ENCODE peak calls at places on chromosome 21, in eight cellular contexts. M is Right ventricle myocardium superior, S is ascending aorta, G is amniotic stem cell, T is activated gamma-delta T cell treated with Interleukin-2 at 50 U/mL for 16 hours, C is NCI-H510A treated with DMSO at 0.1 percent for 48 hours, Y is T-helper 2 cell, W is dorsolateral prefrontal cortex. E is an unnamed sample.

GRCh38 chr21:14358775-14359174 is 24.2 kb downstream of the HSPA13 start:
- DNase-seq in M (no peak), S (no peak), G (no peak), T (no peak), C (no peak), Y (no peak), W (no peak), E (no peak)

GRCh38 chr21:42460391-42461184 is 35.4 kb downstream of the RSPH1 start:
- DNase-seq in M (no peak), S (no peak), G (no peak), T (no peak), C (peak; percentile 83), Y (no peak), W (no peak), E (no peak)

GRCh38 chr21:23130308-23130707 is 2132.1 kb downstream of the NCAM2 start:
- DNase-seq in M (no peak), S (no peak), G (no peak), T (no peak), C (no peak), Y (no peak), W (no peak), E (no peak)

GRCh38 chr21:36429672-36430546 is 44.7 kb downstream of the CHAF1B start:
- DNase-seq in M (peak; percentile 72), S (peak; percentile 95), G (peak; percentile 99), T (peak; percentile 74), C (no peak), Y (no peak), W (no peak), E (peak; percentile 75)

GRCh38 chr21:39720126-39720778 is 24.7 kb upstream of the IGSF5 start:
- DNase-seq in M (no peak), S (no peak), G (no peak), T (no peak), C (no peak), Y (no peak), W (no peak), E (no peak)

GRCh38 chr21:33655591-33656221 is 13.4 kb downstream of the ITSN1 start:
- DNase-seq in M (no peak), S (no peak), G (peak; percentile 74), T (no peak), C (no peak), Y (no peak), W (no peak), E (no peak)

GRCh38 chr21:37130971-37131370 is 57.9 kb downstream of the TTC3 start:
- DNase-seq in M (no peak), S (no peak), G (no peak), T (no peak), C (no peak), Y (no peak), W (no peak), E (no peak)

GRCh38 chr21:15659768-15660423 is 69.9 kb upstream of the USP25 start:
- DNase-seq in M (no peak), S (no peak), G (no peak), T (no peak), C (no peak), Y (no peak), W (no peak), E (no peak)

GRCh38 chr21:45187646-45188045 is 100.0 kb downstream of the POFUT2 start:
- DNase-seq in M (no peak), S (no peak), G (no peak), T (no peak), C (no peak), Y (no peak), W (no peak), E (no peak)

GRCh38 chr21:17732306-17732705 is 86.8 kb downstream of the C21orf91 start:
- DNase-seq in M (no peak), S (no peak), G (no peak), T (no peak), C (no peak), Y (no peak), W (no peak), E (peak; percentile 24)

GRCh38 chr21:39321424-39321823 is 8.0 kb upstream of the BRWD1 start:
- DNase-seq in M (no peak), S (no peak), G (no peak), T (no peak), C (no peak), Y (no peak), W (no peak), E (no peak)

GRCh38 chr21:32412162-32412997 is at the start of gene EVA1C:
- DNase-seq in M (peak; percentile 84), S (peak; percentile 84), G (no peak), T (peak; percentile 65), C (peak; percentile 22), Y (peak; percentile 53), W (peak; percentile 60), E (no peak)

GRCh38 chr21:42858185-42858847 is 21.0 kb downstream of the WDR4 start:
- DNase-seq in M (no peak), S (no peak), G (no peak), T (no peak), C (no peak), Y (no peak), W (no peak), E (no peak)

GRCh38 chr21:26140185-26140584 is 30.4 kb downstream of the APP start:
- DNase-seq in M (peak; percentile 59), S (no peak), G (peak; percentile 9), T (no peak), C (no peak), Y (no peak), W (no peak), E (peak; percentile 82)

GRCh38 chr21:35106246-35106835 is 57.2 kb upstream of the RUNX1 start:
- DNase-seq in M (no peak), S (no peak), G (no peak), T (no peak), C (no peak), Y (no peak), W (no peak), E (no peak)

GRCh38 chr21:38306833-38307232 is 50.0 kb downstream of the KCNJ15 start:
- DNase-seq in M (no peak), S (no peak), G (peak; percentile 39), T (no peak), C (no peak), Y (no peak), W (no peak), E (no peak)

GRCh38 chr21:31162827-31163226 is 124.6 kb upstream of the KRTAP19-8 start:
- DNase-seq in M (no peak), S (no peak), G (no peak), T (no peak), C (no peak), Y (no peak), W (no peak), E (no peak)

GRCh38 chr21:46344219-46344915 is 20.4 kb downstream of the PCNT start:
- DNase-seq in M (no peak), S (no peak), G (no peak), T (no peak), C (no peak), Y (no peak), W (no peak), E (no peak)

GRCh38 chr21:36096398-36097290 is 26.8 kb downstream of the CBR1 start:
- DNase-seq in M (no peak), S (no peak), G (no peak), T (no peak), C (no peak), Y (no peak), W (no peak), E (no peak)

GRCh38 chr21:43733529-43734071 is 14.7 kb downstream of the PDXK start:
- DNase-seq in M (no peak), S (no peak), G (no peak), T (no peak), C (no peak), Y (no peak), W (no peak), E (no peak)

GRCh38 chr21:29360799-29361765 is 62.4 kb downstream of the BACH1 start:
- DNase-seq in M (no peak), S (no peak), G (no peak), T (no peak), C (peak; percentile 34), Y (no peak), W (no peak), E (no peak)

GRCh38 chr21:35738342-35738961 is 321.9 kb downstream of the SETD4 start:
- DNase-seq in M (no peak), S (no peak), G (no peak), T (no peak), C (no peak), Y (no peak), W (no peak), E (peak; percentile 53)

GRCh38 chr21:36355071-36355680 is 30.0 kb upstream of the CHAF1B start:
- DNase-seq in M (no peak), S (no peak), G (no peak), T (no peak), C (no peak), Y (no peak), W (no peak), E (no peak)

GRCh38 chr21:17128132-17128531 is 384.7 kb upstream of the CXADR start:
- DNase-seq in M (no peak), S (no peak), G (no peak), T (no peak), C (no peak), Y (no peak), W (no peak), E (no peak)

GRCh38 chr21:32548978-32549377 is 36.3 kb downstream of the TCP10L start:
- DNase-seq in M (no peak), S (no peak), G (no peak), T (no peak), C (no peak), Y (no peak), W (no peak), E (no peak)

GRCh38 chr21:35520302-35520701 is 471.2 kb upstream of the RUNX1 start:
- DNase-seq in M (no peak), S (no peak), G (no peak), T (no peak), C (no peak), Y (no peak), W (no peak), E (no peak)

GRCh38 chr21:44931501-44932365 is 8.1 kb upstream of the SLX9 start:
- DNase-seq in M (no peak), S (no peak), G (no peak), T (no peak), C (no peak), Y (no peak), W (no peak), E (no peak)

GRCh38 chr21:44589586-44590305 is 2.6 kb downstream of the KRTAP10-6 start:
- DNase-seq in M (no peak), S (no peak), G (no peak), T (no peak), C (no peak), Y (no peak), W (no peak), E (no peak)

GRCh38 chr21:34544032-34544496 is 32.1 kb upstream of the KCNE1 start:
- DNase-seq in M (no peak), S (peak; percentile 87), G (peak; percentile 14), T (peak; percentile 9), C (peak; percentile 86), Y (no peak), W (no peak), E (no peak)

GRCh38 chr21:15729346-15729673 is 472 bp upstream of the USP25 start:
- DNase-seq in M (no peak), S (no peak), G (no peak), T (no peak), C (no peak), Y (no peak), W (no peak), E (peak; percentile 8)

GRCh38 chr21:35222541-35222941 is 173.4 kb upstream of the RUNX1 start:
- DNase-seq in M (no peak), S (no peak), G (no peak), T (no peak), C (no peak), Y (no peak), W (no peak), E (no peak)

GRCh38 chr21:41600556-41600955 is 92.6 kb upstream of the TMPRSS2 start:
- DNase-seq in M (no peak), S (peak; percentile 40), G (no peak), T (no peak), C (no peak), Y (no peak), W (no peak), E (no peak)

GRCh38 chr21:20790113-20790512 is 208.1 kb upstream of the NCAM2 start:
- DNase-seq in M (no peak), S (no peak), G (no peak), T (no peak), C (no peak), Y (no peak), W (no peak), E (no peak)

GRCh38 chr21:32484706-32485380 is 72.3 kb downstream of the EVA1C start:
- DNase-seq in M (peak; percentile 59), S (peak; percentile 61), G (no peak), T (no peak), C (no peak), Y (no peak), W (no peak), E (no peak)

E was measured in brain pericyte.